ENCODE peak calls at places on chromosomes 6 and 20, in five cellular contexts. R is PC-3; J is mesendoderm; V is effector CD4-positive, alpha-beta T cell; H is ureter. U is an unnamed sample.
A peak's percentile ranks its signal among the peaks of the same experiment; 100 is the strongest.

GRCh38 chr6:145738265-145738664 is 2.9 kb upstream of the EPM2A start:
- DNase-seq in H (no peak), V (no peak), J (no peak), R (no peak), U (no peak)

GRCh38 chr6:43719511-43719910 is 31.9 kb upstream of the MRPS18A start:
- DNase-seq in V (no peak), R (no peak), J (no peak), H (no peak), U (no peak)

GRCh38 chr20:45888681-45889080 is 1.3 kb upstream of the SPATA25 start:
- DNase-seq in V (no peak), J (no peak), R (no peak), H (no peak), U (no peak)

GRCh38 chr6:129490551-129491245 is 219.3 kb downstream of the ARHGAP18 start:
- DNase-seq in V (peak; percentile 54), J (peak; percentile 73), R (peak; percentile 95), H (no peak), U (no peak)

GRCh38 chr6:90365565-90366219 is 69.0 kb upstream of the BACH2 start:
- DNase-seq in H (no peak), V (no peak), J (peak; percentile 51), R (no peak), U (no peak)

GRCh38 chr20:34579936-34580587 is 21.5 kb downstream of the MAP1LC3A start:
- DNase-seq in R (peak; percentile 57), J (no peak), H (peak; percentile 42), V (no peak), U (no peak)

GRCh38 chr6:32819729-32820128 is 2.9 kb upstream of the HLA-DOB start:
- DNase-seq in V (no peak), R (peak; percentile 46), J (peak; percentile 52), H (no peak), U (no peak)

GRCh38 chr6:13763740-13764381 is 50.5 kb downstream of the MCUR1 start:
- DNase-seq in J (no peak), H (no peak), R (no peak), V (no peak), U (no peak)

GRCh38 chr20:49482173-49482572 is 295 bp downstream of the KCNB1 start:
- DNase-seq in H (no peak), V (no peak), R (no peak), J (no peak), U (no peak)

GRCh38 chr6:41537359-41537758 is 8.8 kb upstream of the FOXP4 start:
- DNase-seq in J (no peak), H (no peak), V (no peak), R (peak; percentile 35), U (no peak)

GRCh38 chr6:151738960-151739359 is 68.5 kb upstream of the ESR1 start:
- DNase-seq in V (no peak), R (no peak), H (no peak), J (no peak), U (no peak)

GRCh38 chr6:112086744-112087135 is 542 bp downstream of the TUBE1 start:
- DNase-seq in R (peak; percentile 61), J (peak; percentile 63), H (no peak), V (no peak), U (no peak)

GRCh38 chr6:8043221-8043620 is 21.0 kb downstream of the BLOC1S5 start:
- DNase-seq in R (no peak), J (no peak), H (no peak), V (no peak), U (no peak)

GRCh38 chr6:100099189-100100074 is 105.4 kb upstream of the MCHR2 start:
- DNase-seq in H (no peak), J (peak; percentile 46), R (peak; percentile 59), V (no peak), U (no peak)

GRCh38 chr20:63976980-63977391 is 2.5 kb downstream of the SAMD10 start:
- DNase-seq in H (no peak), J (no peak), V (no peak), R (no peak), U (no peak)

GRCh38 chr6:26087284-26088115 is at the start of gene HFE:
- DNase-seq in H (peak; percentile 62), J (peak; percentile 58), V (peak; percentile 12), R (no peak), U (no peak)

GRCh38 chr6:14053776-14054175 is 63.8 kb upstream of the CD83 start:
- DNase-seq in H (no peak), R (peak; percentile 79), J (no peak), V (no peak), U (no peak)

GRCh38 chr6:41066867-41067304 is 5.3 kb downstream of the OARD1 start:
- DNase-seq in V (peak; percentile 64), R (peak; percentile 81), J (peak; percentile 82), H (peak; percentile 73), U (no peak)

GRCh38 chr20:14573676-14574075 is 236.3 kb upstream of the FLRT3 start:
- DNase-seq in V (no peak), R (no peak), J (no peak), H (no peak), U (no peak)

GRCh38 chr6:73585566-73586415 is 65.0 kb upstream of the EEF1A1 start:
- DNase-seq in R (peak; percentile 72), V (peak; percentile 17), J (peak; percentile 87), H (peak; percentile 67), U (no peak)

GRCh38 chr6:170290306-170291128 is at the start of gene DLL1:
- DNase-seq in H (peak; percentile 53), V (no peak), J (peak; percentile 58), R (peak; percentile 13), U (no peak)

GRCh38 chr6:164337024-164337924 is 922.8 kb downstream of the QKI start:
- DNase-seq in V (no peak), R (no peak), H (no peak), J (no peak), U (no peak)

GRCh38 chr6:137351890-137352289 is 132.7 kb upstream of the IFNGR1 start:
- DNase-seq in V (no peak), H (no peak), R (no peak), J (no peak), U (no peak)

GRCh38 chr6:133286765-133287164 is 45.6 kb downstream of the EYA4 start:
- DNase-seq in H (no peak), R (peak; percentile 47), V (no peak), J (peak; percentile 52), U (no peak)

GRCh38 chr6:72619883-72620696 is 1.8 kb upstream of the KCNQ5 start:
- DNase-seq in J (peak; percentile 52), R (no peak), V (peak; percentile 46), H (peak; percentile 50), U (no peak)

GRCh38 chr6:6333498-6333897 is 13.0 kb upstream of the F13A1 start:
- DNase-seq in H (no peak), J (no peak), V (no peak), R (peak; percentile 19), U (no peak)

GRCh38 chr20:11912013-11912663 is 5.6 kb upstream of the BTBD3 start:
- DNase-seq in R (peak; percentile 30), V (no peak), J (peak; percentile 26), H (no peak), U (no peak)

GRCh38 chr6:38187688-38188590 is 368.4 kb downstream of the ZFAND3 start:
- DNase-seq in R (no peak), H (no peak), V (no peak), J (no peak), U (no peak)